ENCODE peak calls at places on chromosomes 7 and 10, in six cellular contexts. R is AG10803, I is epithelial cell of esophagus, U is thoracic aorta, O is AG09319, K is Peyer's patch. G is an unnamed sample.

GRCh38 chr10:116836902-116837513 is 12.3 kb upstream of the ENO4 start:
- DNase-seq in R (no peak), I (no peak), U (no peak), O (no peak), K (no peak), G (no peak)

GRCh38 chr10:135601-136464 is 578 bp downstream of the ZMYND11 start:
- DNase-seq in R (peak; percentile 54), I (peak; percentile 58), U (peak; percentile 4), O (no peak), K (peak; percentile 83), G (peak; percentile 27)

GRCh38 chr10:35336921-35337741 is 822 bp downstream of the CCNY start:
- DNase-seq in R (no peak), I (peak; percentile 36), U (no peak), O (no peak), K (peak; percentile 68), G (no peak)

GRCh38 chr10:11573497-11573896 is 38.0 kb downstream of the USP6NL start:
- DNase-seq in R (peak; percentile 62), I (peak; percentile 14), U (no peak), O (no peak), K (no peak), G (no peak)

GRCh38 chr7:97118306-97118917 is 914 bp downstream of the SDHAF3 start:
- DNase-seq in R (no peak), I (peak; percentile 24), U (no peak), O (no peak), K (no peak), G (no peak)

GRCh38 chr10:45063605-45064231 is 63.0 kb downstream of the ZNF22 start:
- DNase-seq in R (no peak), I (peak; percentile 61), U (no peak), O (no peak), K (no peak), G (no peak)

GRCh38 chr7:91239171-91239604 is 25.0 kb upstream of the FZD1 start:
- DNase-seq in R (peak; percentile 86), I (no peak), U (no peak), O (no peak), K (no peak), G (no peak)

GRCh38 chr7:46424934-46425333 is 503.9 kb upstream of the IGFBP3 start:
- DNase-seq in R (no peak), I (no peak), U (no peak), O (no peak), K (no peak), G (no peak)

GRCh38 chr10:110212119-110213006 is 5.0 kb downstream of the MXI1 start:
- DNase-seq in R (no peak), I (peak; percentile 54), U (no peak), O (no peak), K (peak; percentile 70), G (no peak)

GRCh38 chr10:24872049-24872789 is 80.2 kb downstream of the PRTFDC1 start:
- DNase-seq in R (no peak), I (no peak), U (no peak), O (no peak), K (no peak), G (no peak)

GRCh38 chr7:55021053-55021452 is 2.2 kb downstream of the EGFR start:
- DNase-seq in R (no peak), I (peak; percentile 36), U (no peak), O (no peak), K (no peak), G (no peak)

GRCh38 chr7:152618427-152618826 is 57.5 kb downstream of the XRCC2 start:
- DNase-seq in R (no peak), I (no peak), U (no peak), O (no peak), K (no peak), G (no peak)

GRCh38 chr10:841535-841934 is 90.0 kb downstream of the LARP4B start:
- DNase-seq in R (no peak), I (no peak), U (no peak), O (no peak), K (no peak), G (no peak)

GRCh38 chr7:102473271-102473991 is 5.3 kb downstream of the POLR2J start:
- DNase-seq in R (no peak), I (no peak), U (no peak), O (no peak), K (no peak), G (no peak)

GRCh38 chr7:119270045-119270464 is 1002.9 kb upstream of the KCND2 start:
- DNase-seq in R (peak; percentile 48), I (peak; percentile 85), U (no peak), O (peak; percentile 10), K (peak; percentile 23), G (no peak)

GRCh38 chr10:94366382-94366781 is 3.6 kb upstream of the NOC3L start:
- DNase-seq in R (no peak), I (no peak), U (no peak), O (no peak), K (no peak), G (no peak)

GRCh38 chr10:28681345-28681763 is 4.0 kb downstream of the BAMBI start:
- DNase-seq in R (no peak), I (no peak), U (peak; percentile 24), O (no peak), K (no peak), G (no peak)

GRCh38 chr10:124627851-124628675 is 116.1 kb downstream of the FAM53B start:
- DNase-seq in R (no peak), I (no peak), U (no peak), O (no peak), K (no peak), G (no peak)

GRCh38 chr10:97075961-97076525 is 109.7 kb downstream of the SLIT1 start:
- DNase-seq in R (no peak), I (peak; percentile 30), U (no peak), O (no peak), K (no peak), G (no peak)

GRCh38 chr10:129658673-129659072 is 191.6 kb downstream of the MGMT start:
- DNase-seq in R (no peak), I (no peak), U (no peak), O (no peak), K (no peak), G (no peak)

GRCh38 chr7:3043544-3044395 is at the start of gene CARD11:
- DNase-seq in R (no peak), I (peak; percentile 5), U (no peak), O (no peak), K (no peak), G (no peak)

GRCh38 chr10:11757452-11757819 is 15.3 kb downstream of the ECHDC3 start:
- DNase-seq in R (peak; percentile 76), I (peak; percentile 97), U (peak; percentile 58), O (peak; percentile 68), K (no peak), G (no peak)

GRCh38 chr7:55477781-55478374 is 94.4 kb downstream of the VOPP1 start:
- DNase-seq in R (peak; percentile 96), I (no peak), U (no peak), O (peak; percentile 56), K (no peak), G (no peak)

GRCh38 chr10:103069453-103070331 is 123.4 kb downstream of the NT5C2 start:
- DNase-seq in R (peak; percentile 52), I (peak; percentile 81), U (no peak), O (no peak), K (peak; percentile 75), G (peak; percentile 35)

GRCh38 chr7:148670807-148671206 is 27.9 kb upstream of the CUL1 start:
- DNase-seq in R (no peak), I (no peak), U (no peak), O (no peak), K (no peak), G (no peak)

GRCh38 chr7:7424151-7424873 is 111.4 kb downstream of the COL28A1 start:
- DNase-seq in R (peak; percentile 62), I (peak; percentile 75), U (peak; percentile 3), O (peak; percentile 29), K (peak; percentile 56), G (peak; percentile 27)

GRCh38 chr7:150838965-150839650 is 13.2 kb upstream of the AOC1 start:
- DNase-seq in R (no peak), I (no peak), U (no peak), O (no peak), K (no peak), G (no peak)

DNA sequence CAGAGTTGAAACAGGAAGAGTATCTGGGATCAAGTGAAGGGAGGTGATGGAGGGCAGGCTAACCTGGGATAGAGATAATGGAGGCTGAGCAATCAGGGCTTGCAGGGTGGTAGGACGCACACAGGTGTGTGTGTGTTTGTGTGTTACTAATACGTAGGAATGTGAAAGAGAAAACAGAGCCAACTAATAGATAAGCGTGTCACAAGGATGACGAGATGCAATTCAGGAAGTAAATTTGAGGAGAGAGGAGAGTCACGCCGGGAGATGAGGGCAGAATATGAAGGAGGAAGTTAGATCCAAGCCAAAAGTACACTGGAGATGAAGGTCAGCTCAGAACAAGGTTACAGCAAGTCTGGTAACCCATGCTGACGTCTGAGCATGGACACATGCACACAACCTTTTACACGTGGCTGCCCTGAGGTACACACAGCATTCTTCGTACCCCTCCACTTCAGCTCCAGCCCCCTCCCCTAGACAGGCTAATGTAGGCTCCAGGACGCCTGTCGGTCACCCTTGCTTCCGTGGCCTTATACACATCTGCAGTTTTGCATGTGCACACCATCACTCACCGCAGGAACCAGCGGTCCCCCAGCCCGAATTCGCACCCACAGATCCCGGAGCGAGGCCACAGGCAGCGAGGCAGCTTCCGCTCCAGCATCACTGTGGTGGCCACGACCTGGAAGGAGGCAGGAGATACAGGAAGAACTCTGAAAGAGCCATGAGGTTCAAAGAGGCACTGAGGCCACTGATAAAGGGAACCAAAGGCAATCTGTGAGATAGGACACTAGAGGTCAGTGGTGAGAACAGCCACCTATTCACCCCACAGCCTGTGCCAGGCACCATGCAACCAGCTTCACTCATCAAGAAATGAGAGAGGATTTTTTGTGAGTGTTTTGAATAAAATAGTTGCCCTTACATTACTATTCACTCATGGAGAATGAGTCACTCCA is 23.7 kb upstream of the TRPV6 start:
- DNase-seq in R (peak; percentile 6), I (no peak), U (no peak), O (no peak), K (no peak), G (no peak)
- TF ChIP-seq CTCF in R (peak; percentile 38), I (peak; percentile 9), U (no peak), O (no peak), K (no peak), G (no peak)

GRCh38 chr7:156123362-156123761 is 311.1 kb upstream of the SHH start:
- DNase-seq in R (no peak), I (no peak), U (no peak), O (no peak), K (no peak), G (no peak)
- TF ChIP-seq CTCF in R (no peak), I (no peak), U (no peak), O (no peak), K (no peak), G (no peak)

DNA sequence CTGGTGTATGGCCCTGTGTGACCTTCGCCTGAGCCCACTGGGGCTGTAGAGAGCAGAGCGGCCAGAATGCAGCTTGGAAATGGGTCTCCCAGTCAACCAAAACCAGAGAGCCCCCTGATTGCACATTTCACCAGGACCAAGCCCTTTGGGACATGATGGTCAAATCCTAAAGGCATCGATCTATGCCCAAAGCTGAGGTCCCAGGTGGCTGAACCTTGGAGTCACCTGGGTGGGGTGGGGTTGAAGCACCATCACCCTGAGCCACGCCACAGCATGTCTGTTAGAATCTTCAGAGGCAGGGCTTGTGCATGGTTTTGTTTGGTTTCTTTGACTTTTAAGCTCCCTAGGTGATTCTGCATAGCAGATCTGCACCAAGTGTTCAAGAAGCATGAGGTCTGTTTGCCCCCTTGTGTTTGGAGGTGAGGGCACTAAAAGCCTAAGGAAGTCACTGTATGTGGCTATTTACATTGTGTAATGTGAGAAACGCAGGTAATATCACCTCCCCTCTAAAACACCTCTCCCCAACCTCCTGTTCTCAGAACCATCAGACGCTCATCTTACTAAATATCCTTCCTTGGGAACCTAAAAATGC is 9.6 kb downstream of the PKD1L1 start:
- DNase-seq in R (no peak), I (no peak), U (no peak), O (no peak), K (no peak), G (no peak)
- TF ChIP-seq CTCF in R (no peak), I (no peak), U (no peak), O (no peak), K (no peak), G (no peak)

GRCh38 chr7:51639661-51640340 is 323.2 kb upstream of the COBL start:
- DNase-seq in R (no peak), I (no peak), U (no peak), O (no peak), K (no peak), G (no peak)
- TF ChIP-seq CTCF in R (no peak), I (no peak), U (no peak), O (no peak), K (no peak), G (no peak)